ENCODE peak calls at places on chromosomes 12 and 14, in seven cellular contexts. S is Kasumi-1; Z is stimulated activated CD8-positive, alpha-beta memory T cell treated with anti-CD3 and anti-CD28 coated beads, Interleukin-7, amount 100 ng/mL, for 1 hour; L is ELF-1; U is AML-193; B is AG09309; F is MCF 10A. C is an unnamed sample.

GRCh38 chr12:57008113-57008687 is 1.9 kb upstream of the ZBTB39 start:
- DNase-seq in L (peak), U (peak), B (peak), F (peak), S (peak), Z (no peak), C (peak)

GRCh38 chr12:110079477-110080400 is 31.4 kb upstream of the C12orf76 start:
- DNase-seq in U (no peak), L (no peak), B (no peak), F (no peak), S (peak), Z (peak), C (peak)

GRCh38 chr14:32711103-32711680 is 227.5 kb upstream of the NPAS3 start:
- DNase-seq in F (peak), S (peak), L (peak), B (no peak), Z (no peak), U (no peak), C (no peak)

GRCh38 chr12:12715459-12716150 is 1.6 kb upstream of the CDKN1B start:
- DNase-seq in L (no peak), Z (no peak), B (no peak), F (no peak), U (peak), S (peak), C (no peak)

GRCh38 chr14:30194769-30195168 is 267.1 kb upstream of the PRKD1 start:
- DNase-seq in Z (no peak), U (peak), S (peak), B (peak), F (peak), L (no peak), C (peak)

GRCh38 chr12:52156757-52157565 is 34.9 kb downstream of the KRT80 start:
- DNase-seq in L (peak), F (peak), U (peak), S (peak), B (no peak), Z (peak), C (peak)

GRCh38 chr12:131736807-131737484 is 26.1 kb downstream of the SFSWAP start:
- DNase-seq in F (peak), L (peak), S (no peak), B (no peak), Z (no peak), U (no peak), C (peak)

GRCh38 chr12:124073636-124074035 is 100.6 kb downstream of the ZNF664 start:
- DNase-seq in L (peak), B (no peak), S (no peak), U (no peak), Z (no peak), F (no peak), C (no peak)

GRCh38 chr12:57864811-57865751 is 18.6 kb upstream of the CTDSP2 start:
- DNase-seq in F (peak), S (peak), U (peak), Z (no peak), B (no peak), L (peak), C (peak)

GRCh38 chr12:12495536-12495935 is 67.1 kb downstream of the DUSP16 start:
- DNase-seq in B (no peak), L (no peak), S (no peak), U (no peak), Z (no peak), F (no peak), C (no peak)